ENCODE peak calls at places on chromosomes 11 and 22, in six cellular contexts. A, N, X, B, T and H are unnamed samples.

GRCh38 chr22:19987394-19988306 is 29.0 kb downstream of the ARVCF start:
- DNase-seq in T (peak; percentile 36), A (no peak), B (no peak), N (no peak), X (no peak), H (no peak)

GRCh38 chr11:77776455-77776854 is 44.1 kb downstream of the RSF1 start:
- DNase-seq in N (no peak), B (peak; percentile 47), X (no peak), T (no peak), A (no peak), H (no peak)

GRCh38 chr11:2750601-2751522 is 51.1 kb upstream of the KCNQ1OT1 start:
- DNase-seq in B (no peak), N (no peak), T (no peak), A (no peak), X (peak; percentile 63), H (no peak)

GRCh38 chr11:64861227-64861970 is 16.9 kb upstream of the CDC42BPG start:
- DNase-seq in N (no peak), X (no peak), B (no peak), A (no peak), T (no peak), H (no peak)

GRCh38 chr11:19995131-19995530 is 165.1 kb downstream of the DBX1 start:
- DNase-seq in X (no peak), N (peak; percentile 73), A (peak; percentile 60), B (peak; percentile 97), T (no peak), H (no peak)

GRCh38 chr11:2300936-2301630 is 635 bp downstream of the C11orf21 start:
- DNase-seq in X (no peak), A (peak; percentile 48), T (no peak), B (no peak), N (no peak), H (peak; percentile 69)

GRCh38 chr11:61532136-61533038 is 23.8 kb downstream of the LRRC10B start:
- DNase-seq in T (peak; percentile 72), B (peak; percentile 25), X (peak; percentile 74), N (no peak), A (peak; percentile 57), H (no peak)

GRCh38 chr11:45646275-45646970 is 19.0 kb downstream of the CHST1 start:
- DNase-seq in B (peak; percentile 46), A (no peak), N (no peak), T (no peak), X (no peak), H (no peak)

GRCh38 chr11:107567739-107568335 is 2.3 kb upstream of the ALKBH8 start:
- DNase-seq in X (no peak), T (no peak), N (no peak), B (no peak), A (no peak), H (no peak)

GRCh38 chr11:122180435-122180834 is 64.4 kb upstream of the BLID start:
- DNase-seq in X (no peak), N (peak; percentile 98), T (no peak), A (no peak), B (peak; percentile 91), H (no peak)

GRCh38 chr11:864118-864827 is 21.6 kb downstream of the TSPAN4 start:
- DNase-seq in B (no peak), A (no peak), X (no peak), T (no peak), N (no peak), H (no peak)

GRCh38 chr11:101738494-101738893 is 154.7 kb upstream of the TRPC6 start:
- DNase-seq in T (no peak), A (no peak), B (no peak), X (no peak), N (no peak), H (no peak)

GRCh38 chr11:61733120-61733978 is 19.1 kb upstream of the MYRF start:
- DNase-seq in A (peak; percentile 93), X (peak; percentile 89), N (peak; percentile 68), B (peak; percentile 80), T (peak; percentile 87), H (peak; percentile 95)

GRCh38 chr22:44494497-44494896 is 3.5 kb downstream of the RTL6 start:
- DNase-seq in N (no peak), B (no peak), T (no peak), A (no peak), X (no peak), H (no peak)

GRCh38 chr22:44496305-44496704 is 1.7 kb downstream of the RTL6 start:
- DNase-seq in N (no peak), A (no peak), T (no peak), B (no peak), X (no peak), H (no peak)

GRCh38 chr22:44497218-44497903 is 672 bp downstream of the RTL6 start:
- DNase-seq in A (no peak), B (peak; percentile 11), T (no peak), X (no peak), N (peak; percentile 27), H (peak; percentile 70)

GRCh38 chr22:44496844-44497217 is 1.2 kb downstream of the RTL6 start:
- DNase-seq in B (no peak), A (no peak), T (no peak), N (no peak), X (no peak), H (no peak)

GRCh38 chr22:44495629-44496028 is 2.4 kb downstream of the RTL6 start:
- DNase-seq in A (no peak), X (no peak), B (no peak), N (no peak), T (no peak), H (no peak)
- H3K4me3 ChIP-seq in A (no peak overlapping the region), X (no peak overlapping the region), B (no peak overlapping the region), N (no peak overlapping the region), T (no peak overlapping the region), H (no peak overlapping the region)

GRCh38 chr22:23219787-23220484 is 39.6 kb downstream of the BCR start:
- DNase-seq in B (peak; percentile 60), A (peak; percentile 67), X (no peak), N (peak; percentile 81), T (peak; percentile 49), H (peak; percentile 42)

GRCh38 chr22:23222875-23223565 is 42.7 kb downstream of the BCR start:
- DNase-seq in T (no peak), A (no peak), X (no peak), N (no peak), B (no peak), H (no peak)

GRCh38 chr22:23222033-23222840 is 41.9 kb downstream of the BCR start:
- DNase-seq in X (no peak), N (no peak), T (no peak), B (no peak), A (no peak), H (no peak)

GRCh38 chr22:23220485-23221350 is 40.4 kb downstream of the BCR start:
- DNase-seq in B (no peak), N (peak; percentile 74), T (peak; percentile 64), A (no peak), X (no peak), H (no peak)

DNA sequence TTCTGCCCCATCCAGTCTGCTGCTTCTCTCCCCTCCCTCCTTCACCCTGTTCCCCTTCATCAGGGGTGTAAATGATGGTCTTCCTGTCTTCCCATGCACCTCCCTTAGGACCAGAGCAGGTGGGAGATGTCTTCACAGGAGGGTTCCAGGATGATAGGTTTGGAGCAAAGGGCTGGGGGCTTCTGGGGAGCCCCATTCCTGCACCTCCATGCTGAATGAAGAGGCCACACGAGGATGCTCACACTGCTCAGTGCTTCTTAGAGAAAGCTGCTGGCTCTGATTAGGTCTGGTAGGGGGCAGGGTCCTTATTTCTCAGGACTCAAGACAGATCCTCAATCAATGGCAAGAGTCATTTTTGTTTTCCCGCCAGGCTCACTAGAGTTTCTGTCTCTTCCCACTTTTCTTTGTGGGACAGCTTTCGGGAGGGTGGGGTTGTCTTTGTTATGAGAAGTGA is 41.1 kb downstream of the BCR start:
- DNase-seq in A (no peak), N (no peak), T (no peak), B (no peak), X (no peak), H (no peak)
- H3K4me1 ChIP-seq in A (peaks cover 23% of the 10 kb centered on the region), N (peaks cover 29% of the 10 kb centered on the region), T (peaks cover 48% of the 10 kb centered on the region), B (peaks cover 63% of the 10 kb centered on the region), X (no peaks in the 10 kb centered on the region), H (peaks cover 64% of the 10 kb centered on the region)

GRCh38 chr22:21713428-21714058 is 22.1 kb downstream of the YPEL1 start:
- DNase-seq in T (no peak), X (no peak), B (no peak), A (no peak), N (no peak), H (peak; percentile 44)
- H3K4me3 ChIP-seq in T (no peak overlapping the region), X (no peak overlapping the region), B (no peak overlapping the region), A (no peak overlapping the region), N (no peak overlapping the region), H (no peak overlapping the region)

DNA sequence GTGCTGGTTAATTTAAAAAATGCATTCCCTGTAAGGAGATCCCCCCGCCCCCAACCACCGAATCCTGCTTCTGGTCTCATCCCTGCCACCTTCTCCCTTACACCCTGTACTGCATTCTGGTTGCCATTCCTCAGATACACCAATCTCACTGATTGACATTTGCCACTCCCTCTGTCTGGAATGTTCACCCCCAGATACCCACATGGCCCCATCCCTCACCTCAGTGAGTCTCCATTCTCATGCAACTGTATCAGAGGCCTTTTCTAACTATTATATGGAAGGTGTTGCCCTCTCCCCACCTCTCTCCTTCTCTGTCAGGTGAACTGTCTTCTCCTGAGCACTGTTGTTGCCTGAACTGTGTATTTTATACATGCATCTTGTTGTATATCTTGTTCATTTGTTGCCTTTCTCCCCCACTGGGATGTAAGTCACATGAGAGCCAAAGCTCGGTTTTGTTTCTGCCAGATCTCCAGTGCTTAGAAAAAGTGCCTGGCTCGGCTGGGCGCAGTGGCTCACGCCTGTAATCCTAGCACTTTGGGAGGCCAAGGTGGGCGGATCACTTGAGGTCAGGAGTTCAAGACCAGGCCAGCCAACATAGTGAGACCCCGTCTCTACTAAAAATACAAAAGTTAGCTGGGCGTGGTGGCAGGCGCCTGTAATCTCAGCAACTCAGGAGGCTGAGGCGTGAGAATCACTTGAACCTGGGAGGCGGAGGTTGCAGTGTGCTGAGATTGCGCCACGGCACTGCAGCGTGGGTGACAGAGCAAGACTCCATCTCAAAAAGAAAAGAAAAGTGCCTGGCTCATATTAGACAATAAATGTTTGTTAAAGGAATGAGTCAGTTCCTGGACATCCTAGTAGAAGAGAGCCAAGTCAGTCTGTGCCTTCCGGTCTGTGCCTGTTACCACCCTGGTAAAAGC is 61.0 kb downstream of the TNRC6B start:
- DNase-seq in X (no peak), T (no peak), B (peak; percentile 83), A (no peak), N (peak; percentile 85), H (peak; percentile 63)
- H3K4me1 ChIP-seq in X (peaks cover 7% of the 10 kb centered on the region), T (no peaks in the 10 kb centered on the region), B (peaks cover 21% of the 10 kb centered on the region), A (peaks cover 9% of the 10 kb centered on the region), N (peaks cover 6% of the 10 kb centered on the region), H (peaks cover 24% of the 10 kb centered on the region)